ENCODE peak calls at places on chromosome 16, in four cellular contexts. C is pancreas, B is B cell, R is A549. M is an unnamed sample.

GRCh38 chr16:3625911-3626732 is 14.7 kb upstream of the SLX4 start:
- DNase-seq in C (no peak), B (no peak), R (no peak), M (no peak)

GRCh38 chr16:79380990-79381389 is 219.5 kb downstream of the MAF start:
- DNase-seq in C (no peak), B (no peak), R (no peak), M (no peak)

GRCh38 chr16:68972008-68972407 is 128.7 kb downstream of the TANGO6 start:
- DNase-seq in C (no peak), B (no peak), R (no peak), M (no peak)

GRCh38 chr16:3461120-3461519 is 17.6 kb downstream of the NAA60 start:
- DNase-seq in C (no peak), B (no peak), R (no peak), M (no peak)

GRCh38 chr16:84379731-84380369 is 11.5 kb downstream of the ATP2C2 start:
- DNase-seq in C (no peak), B (no peak), R (no peak), M (no peak)

GRCh38 chr16:22225060-22225459 is 19.0 kb downstream of the EEF2K start:
- DNase-seq in C (no peak), B (no peak), R (no peak), M (no peak)

GRCh38 chr16:14672403-14672971 is 21.6 kb downstream of the PLA2G10 start:
- DNase-seq in C (peak), B (peak), R (no peak), M (no peak)

GRCh38 chr16:84175351-84176081 is 11.3 kb downstream of the TAF1C start:
- DNase-seq in C (peak), B (peak), R (peak), M (peak)

GRCh38 chr16:10039220-10040096 is 142.8 kb downstream of the GRIN2A start:
- DNase-seq in C (no peak), B (peak), R (peak), M (no peak)

DNA sequence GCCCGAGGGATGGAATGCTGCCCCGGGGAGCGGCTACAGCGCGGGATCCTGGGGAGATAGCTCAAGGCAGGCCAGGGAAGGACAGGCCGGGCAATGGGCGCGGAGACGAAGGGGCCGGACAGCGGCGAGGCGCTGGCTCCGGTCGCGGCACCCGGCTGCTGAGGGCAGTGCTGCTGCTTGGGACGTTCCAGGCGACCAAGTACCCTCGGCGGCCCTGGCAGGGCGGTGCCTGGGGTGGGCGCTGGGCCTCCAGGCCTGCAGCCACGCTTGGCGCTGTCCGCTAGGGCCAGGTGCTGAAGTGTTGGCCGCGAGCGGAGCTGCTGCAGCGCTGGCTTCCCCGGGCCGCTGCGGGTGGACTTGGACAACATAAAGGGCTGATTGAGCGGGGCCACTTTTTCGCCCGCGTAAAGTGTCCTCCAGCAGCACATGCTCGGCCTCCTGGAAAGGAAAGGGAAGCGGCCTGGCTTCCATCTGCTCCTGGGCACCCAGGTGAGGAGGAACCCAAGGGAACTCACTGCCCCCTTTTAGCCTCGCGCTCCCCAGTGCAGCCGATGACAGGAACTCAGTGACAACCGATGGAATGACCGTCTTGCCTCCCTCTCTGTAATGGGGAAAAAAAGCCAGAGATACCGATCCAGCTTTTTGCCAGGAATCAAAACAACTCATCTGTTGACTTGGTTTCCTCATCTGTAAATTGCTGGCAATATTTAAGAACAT is 23.7 kb downstream of the CLEC3A start:
- DNase-seq in C (peak), B (no peak), R (peak), M (no peak)
- TF ChIP-seq CTCF in C (no peak), B (no peak), R (no peak), M (no peak)

GRCh38 chr16:86403541-86404163 is 106.7 kb upstream of the FOXF1 start:
- DNase-seq in C (no peak), B (no peak), R (no peak), M (peak)
- TF ChIP-seq CTCF in C (no peak), B (no peak), R (no peak), M (peak)

DNA sequence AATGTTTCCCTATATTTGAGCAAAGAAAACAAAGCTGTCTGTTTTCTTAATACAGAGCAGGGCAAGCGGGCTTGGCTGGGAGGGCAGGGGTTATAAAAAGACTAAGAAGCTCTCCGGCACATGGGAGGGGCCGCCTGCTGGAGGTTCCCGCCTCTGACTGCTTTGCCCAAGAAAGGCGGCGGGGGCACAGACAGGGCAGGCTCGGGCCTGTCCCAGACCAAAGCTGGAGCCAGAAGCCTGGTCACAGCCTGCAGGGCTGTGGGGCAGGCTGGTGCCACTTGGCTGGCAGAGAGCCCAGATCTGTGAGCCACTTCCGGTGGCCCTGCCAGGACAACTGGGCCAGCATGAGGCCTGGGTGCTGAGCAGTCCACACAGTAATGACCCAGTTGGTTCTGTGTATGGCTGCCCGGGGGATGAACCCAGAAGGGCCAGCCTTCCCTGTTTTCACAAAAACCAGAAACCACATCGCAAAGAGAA is 89.4 kb downstream of the LITAF start:
- DNase-seq in C (peak), B (no peak), R (peak), M (peak)
- TF ChIP-seq CTCF in C (no peak), B (no peak), R (no peak), M (peak)

DNA sequence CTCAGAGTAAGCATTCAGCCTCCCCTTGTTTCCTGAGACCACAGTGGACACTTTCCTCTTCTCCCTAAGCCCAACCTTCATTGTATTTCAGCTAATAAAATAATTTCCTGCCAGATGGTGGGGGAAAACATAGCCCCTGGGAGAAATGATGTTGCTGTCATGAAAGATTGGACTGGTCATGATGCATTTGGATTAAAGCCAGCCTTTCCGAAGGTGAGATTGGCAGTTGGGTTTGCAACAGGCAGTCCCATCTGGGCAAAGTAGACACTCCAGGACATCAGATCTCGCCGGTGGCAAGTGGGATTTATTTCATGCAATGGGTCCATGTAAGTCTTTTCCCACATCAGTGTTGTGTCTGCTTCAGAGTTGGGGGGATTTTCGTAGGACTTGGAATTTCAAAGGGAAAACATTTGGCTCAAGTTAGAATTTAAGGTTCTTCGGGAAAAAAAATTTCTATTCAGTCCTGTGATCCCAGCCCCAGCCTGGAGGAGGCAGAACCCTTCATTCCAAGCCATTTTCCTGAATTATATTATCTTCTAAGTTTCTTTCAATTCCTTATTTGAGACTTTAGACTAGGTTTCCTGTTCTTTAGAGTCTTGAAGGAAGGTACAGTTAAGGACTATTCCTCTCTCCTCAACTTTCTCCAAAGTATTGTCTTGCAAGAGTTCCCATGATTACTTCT is 391.7 kb downstream of the XYLT1 start:
- DNase-seq in C (no peak), B (no peak), R (no peak), M (no peak)
- TF ChIP-seq CTCF in C (no peak), B (no peak), R (no peak), M (peak)

GRCh38 chr16:67660564-67661028 is at the start of gene PARD6A:
- DNase-seq in C (peak), B (peak), R (peak), M (peak)

GRCh38 chr16:67657751-67658518 is 2.1 kb downstream of the ACD start:
- DNase-seq in C (peak), B (peak), R (no peak), M (no peak)

GRCh38 chr16:67658849-67659674 is 998 bp downstream of the ACD start:
- DNase-seq in C (peak), B (peak), R (no peak), M (no peak)

GRCh38 chr16:67661101-67661661 is 421 bp downstream of the PARD6A start:
- DNase-seq in C (peak), B (peak), R (peak), M (peak)

GRCh38 chr16:67659675-67660563 is at the start of gene ACD:
- DNase-seq in C (peak), B (peak), R (peak), M (peak)
- TF ChIP-seq CTCF in C (no peak), B (no peak), R (no peak), M (no peak)